ENCODE peak calls at places on chromosomes 4 and X, in ten cellular contexts. One of them, this sample, is unnamed.

GRCh38 chrX:41334866-41335589 is 1.1 kb downstream of the DDX3X start:
- DNase-seq in globus pallidus: peak
- DNase-seq in left cardiac atrium: peak
- DNase-seq in thyroid gland: peak
- DNase-seq in cardiac fibroblast: peak
- DNase-seq in cerebellum: peak
- DNase-seq in sciatic nerve: peak
- DNase-seq in amygdala: peak
- DNase-seq in activated gamma-delta T cell treated with Interleukin-2 at 50 U/mL for 16 hours: peak
- DNase-seq in activated CD8-positive, alpha-beta T cell treated with anti-CD3 and anti-CD28 coated beads for 36 hours: peak
- DNase-seq in this sample: peak

GRCh38 chrX:117376460-117376859 is 740.1 kb downstream of the KLHL13 start:
- DNase-seq in amygdala: no peak
- DNase-seq in thyroid gland: no peak
- DNase-seq in activated gamma-delta T cell treated with Interleukin-2 at 50 U/mL for 16 hours: no peak
- DNase-seq in globus pallidus: no peak
- DNase-seq in sciatic nerve: no peak
- DNase-seq in left cardiac atrium: no peak
- DNase-seq in cerebellum: no peak
- DNase-seq in cardiac fibroblast: no peak
- DNase-seq in activated CD8-positive, alpha-beta T cell treated with anti-CD3 and anti-CD28 coated beads for 36 hours: no peak
- DNase-seq in this sample: no peak

GRCh38 chrX:13622565-13622964 is 30.4 kb upstream of the TCEANC start:
- DNase-seq in sciatic nerve: no peak
- DNase-seq in activated gamma-delta T cell treated with Interleukin-2 at 50 U/mL for 16 hours: no peak
- DNase-seq in globus pallidus: no peak
- DNase-seq in activated CD8-positive, alpha-beta T cell treated with anti-CD3 and anti-CD28 coated beads for 36 hours: no peak
- DNase-seq in cerebellum: no peak
- DNase-seq in amygdala: no peak
- DNase-seq in left cardiac atrium: no peak
- DNase-seq in thyroid gland: no peak
- DNase-seq in cardiac fibroblast: no peak
- DNase-seq in this sample: no peak

GRCh38 chrX:135520022-135520552 is 373 bp upstream of the INTS6L start:
- DNase-seq in cardiac fibroblast: peak
- DNase-seq in amygdala: no peak
- DNase-seq in cerebellum: no peak
- DNase-seq in left cardiac atrium: no peak
- DNase-seq in sciatic nerve: no peak
- DNase-seq in globus pallidus: no peak
- DNase-seq in thyroid gland: no peak
- DNase-seq in activated gamma-delta T cell treated with Interleukin-2 at 50 U/mL for 16 hours: no peak
- DNase-seq in activated CD8-positive, alpha-beta T cell treated with anti-CD3 and anti-CD28 coated beads for 36 hours: no peak
- DNase-seq in this sample: no peak

GRCh38 chrX:46547857-46548256 is 2.6 kb upstream of the ZNF674 start:
- DNase-seq in amygdala: no peak
- DNase-seq in activated CD8-positive, alpha-beta T cell treated with anti-CD3 and anti-CD28 coated beads for 36 hours: no peak
- DNase-seq in globus pallidus: no peak
- DNase-seq in cerebellum: no peak
- DNase-seq in cardiac fibroblast: peak
- DNase-seq in activated gamma-delta T cell treated with Interleukin-2 at 50 U/mL for 16 hours: no peak
- DNase-seq in sciatic nerve: no peak
- DNase-seq in thyroid gland: no peak
- DNase-seq in left cardiac atrium: no peak
- DNase-seq in this sample: no peak

GRCh38 chrX:275476-275966 is 5.7 kb upstream of the PLCXD1 start:
- DNase-seq in activated gamma-delta T cell treated with Interleukin-2 at 50 U/mL for 16 hours: no peak
- DNase-seq in cerebellum: no peak
- DNase-seq in amygdala: no peak
- DNase-seq in activated CD8-positive, alpha-beta T cell treated with anti-CD3 and anti-CD28 coated beads for 36 hours: no peak
- DNase-seq in globus pallidus: no peak
- DNase-seq in sciatic nerve: no peak
- DNase-seq in thyroid gland: no peak
- DNase-seq in cardiac fibroblast: no peak
- DNase-seq in left cardiac atrium: no peak
- DNase-seq in this sample: no peak

GRCh38 chr4:87391783-87392054 is 731 bp upstream of the HSD17B11 start:
- DNase-seq in thyroid gland: no peak
- DNase-seq in globus pallidus: no peak
- DNase-seq in cerebellum: peak
- DNase-seq in sciatic nerve: no peak
- DNase-seq in activated CD8-positive, alpha-beta T cell treated with anti-CD3 and anti-CD28 coated beads for 36 hours: no peak
- DNase-seq in amygdala: no peak
- DNase-seq in activated gamma-delta T cell treated with Interleukin-2 at 50 U/mL for 16 hours: no peak
- DNase-seq in cardiac fibroblast: no peak
- DNase-seq in left cardiac atrium: no peak
- DNase-seq in this sample: no peak

GRCh38 chrX:1433646-1434357 is 18.9 kb downstream of the ASMTL start:
- DNase-seq in cardiac fibroblast: no peak
- DNase-seq in cerebellum: no peak
- DNase-seq in left cardiac atrium: no peak
- DNase-seq in sciatic nerve: no peak
- DNase-seq in thyroid gland: no peak
- DNase-seq in globus pallidus: no peak
- DNase-seq in amygdala: no peak
- DNase-seq in activated gamma-delta T cell treated with Interleukin-2 at 50 U/mL for 16 hours: no peak
- DNase-seq in activated CD8-positive, alpha-beta T cell treated with anti-CD3 and anti-CD28 coated beads for 36 hours: no peak
- DNase-seq in this sample: no peak

GRCh38 chr4:105483840-105484239 is 10.0 kb upstream of the PPA2 start:
- DNase-seq in cerebellum: no peak
- DNase-seq in left cardiac atrium: no peak
- DNase-seq in cardiac fibroblast: no peak
- DNase-seq in thyroid gland: no peak
- DNase-seq in activated gamma-delta T cell treated with Interleukin-2 at 50 U/mL for 16 hours: no peak
- DNase-seq in sciatic nerve: no peak
- DNase-seq in activated CD8-positive, alpha-beta T cell treated with anti-CD3 and anti-CD28 coated beads for 36 hours: no peak
- DNase-seq in amygdala: no peak
- DNase-seq in globus pallidus: no peak
- DNase-seq in this sample: no peak

GRCh38 chrX:14591976-14592375 is 62.6 kb downstream of the GLRA2 start:
- DNase-seq in amygdala: no peak
- DNase-seq in cardiac fibroblast: peak
- DNase-seq in left cardiac atrium: no peak
- DNase-seq in activated gamma-delta T cell treated with Interleukin-2 at 50 U/mL for 16 hours: no peak
- DNase-seq in thyroid gland: no peak
- DNase-seq in cerebellum: no peak
- DNase-seq in activated CD8-positive, alpha-beta T cell treated with anti-CD3 and anti-CD28 coated beads for 36 hours: no peak
- DNase-seq in sciatic nerve: no peak
- DNase-seq in globus pallidus: no peak
- DNase-seq in this sample: no peak

GRCh38 chr4:41977709-41978108 is 3.8 kb upstream of the DCAF4L1 start:
- DNase-seq in amygdala: no peak
- DNase-seq in activated gamma-delta T cell treated with Interleukin-2 at 50 U/mL for 16 hours: no peak
- DNase-seq in cardiac fibroblast: peak
- DNase-seq in cerebellum: no peak
- DNase-seq in globus pallidus: no peak
- DNase-seq in activated CD8-positive, alpha-beta T cell treated with anti-CD3 and anti-CD28 coated beads for 36 hours: no peak
- DNase-seq in left cardiac atrium: no peak
- DNase-seq in sciatic nerve: no peak
- DNase-seq in thyroid gland: no peak
- DNase-seq in this sample: no peak

GRCh38 chr4:121253961-121254360 is 89.8 kb upstream of the TNIP3 start:
- DNase-seq in cardiac fibroblast: no peak
- DNase-seq in activated CD8-positive, alpha-beta T cell treated with anti-CD3 and anti-CD28 coated beads for 36 hours: no peak
- DNase-seq in left cardiac atrium: no peak
- DNase-seq in amygdala: no peak
- DNase-seq in activated gamma-delta T cell treated with Interleukin-2 at 50 U/mL for 16 hours: peak
- DNase-seq in sciatic nerve: no peak
- DNase-seq in cerebellum: no peak
- DNase-seq in globus pallidus: no peak
- DNase-seq in thyroid gland: no peak
- DNase-seq in this sample: peak

GRCh38 chrX:17038681-17039161 is 92.3 kb downstream of the REPS2 start:
- DNase-seq in amygdala: no peak
- DNase-seq in sciatic nerve: no peak
- DNase-seq in activated CD8-positive, alpha-beta T cell treated with anti-CD3 and anti-CD28 coated beads for 36 hours: no peak
- DNase-seq in left cardiac atrium: no peak
- DNase-seq in activated gamma-delta T cell treated with Interleukin-2 at 50 U/mL for 16 hours: no peak
- DNase-seq in cerebellum: no peak
- DNase-seq in thyroid gland: no peak
- DNase-seq in globus pallidus: peak
- DNase-seq in cardiac fibroblast: peak
- DNase-seq in this sample: no peak

GRCh38 chr4:173494013-173494970 is 35.7 kb downstream of the HAND2 start:
- DNase-seq in activated CD8-positive, alpha-beta T cell treated with anti-CD3 and anti-CD28 coated beads for 36 hours: peak
- DNase-seq in sciatic nerve: no peak
- DNase-seq in thyroid gland: peak
- DNase-seq in globus pallidus: peak
- DNase-seq in activated gamma-delta T cell treated with Interleukin-2 at 50 U/mL for 16 hours: peak
- DNase-seq in cerebellum: peak
- DNase-seq in left cardiac atrium: peak
- DNase-seq in amygdala: no peak
- DNase-seq in cardiac fibroblast: peak
- DNase-seq in this sample: peak

GRCh38 chrX:112819013-112819635 is 21.5 kb downstream of the AMOT start:
- DNase-seq in sciatic nerve: no peak
- DNase-seq in thyroid gland: peak
- DNase-seq in activated gamma-delta T cell treated with Interleukin-2 at 50 U/mL for 16 hours: no peak
- DNase-seq in left cardiac atrium: no peak
- DNase-seq in amygdala: no peak
- DNase-seq in activated CD8-positive, alpha-beta T cell treated with anti-CD3 and anti-CD28 coated beads for 36 hours: no peak
- DNase-seq in cerebellum: no peak
- DNase-seq in globus pallidus: no peak
- DNase-seq in cardiac fibroblast: peak
- DNase-seq in this sample: no peak

GRCh38 chr4:138242076-138242829 is at the start of gene SLC7A11:
- DNase-seq in amygdala: no peak
- DNase-seq in left cardiac atrium: peak
- DNase-seq in globus pallidus: peak
- DNase-seq in activated CD8-positive, alpha-beta T cell treated with anti-CD3 and anti-CD28 coated beads for 36 hours: peak
- DNase-seq in thyroid gland: peak
- DNase-seq in cerebellum: no peak
- DNase-seq in activated gamma-delta T cell treated with Interleukin-2 at 50 U/mL for 16 hours: no peak
- DNase-seq in sciatic nerve: no peak
- DNase-seq in cardiac fibroblast: peak
- DNase-seq in this sample: peak

GRCh38 chr4:40874902-40875301 is 125.1 kb downstream of the NSUN7 start:
- DNase-seq in amygdala: no peak
- DNase-seq in activated CD8-positive, alpha-beta T cell treated with anti-CD3 and anti-CD28 coated beads for 36 hours: no peak
- DNase-seq in thyroid gland: no peak
- DNase-seq in left cardiac atrium: no peak
- DNase-seq in sciatic nerve: no peak
- DNase-seq in cardiac fibroblast: no peak
- DNase-seq in activated gamma-delta T cell treated with Interleukin-2 at 50 U/mL for 16 hours: no peak
- DNase-seq in cerebellum: no peak
- DNase-seq in globus pallidus: no peak
- DNase-seq in this sample: no peak

GRCh38 chr4:17492876-17493275 is 19.0 kb downstream of the QDPR start:
- DNase-seq in sciatic nerve: no peak
- DNase-seq in amygdala: no peak
- DNase-seq in cardiac fibroblast: no peak
- DNase-seq in left cardiac atrium: no peak
- DNase-seq in activated CD8-positive, alpha-beta T cell treated with anti-CD3 and anti-CD28 coated beads for 36 hours: no peak
- DNase-seq in thyroid gland: no peak
- DNase-seq in globus pallidus: no peak
- DNase-seq in activated gamma-delta T cell treated with Interleukin-2 at 50 U/mL for 16 hours: no peak
- DNase-seq in cerebellum: no peak
- DNase-seq in this sample: no peak

GRCh38 chrX:39905475-39905889 is 192.3 kb downstream of the BCOR start:
- DNase-seq in left cardiac atrium: no peak
- DNase-seq in thyroid gland: peak
- DNase-seq in cardiac fibroblast: no peak
- DNase-seq in activated CD8-positive, alpha-beta T cell treated with anti-CD3 and anti-CD28 coated beads for 36 hours: no peak
- DNase-seq in cerebellum: no peak
- DNase-seq in globus pallidus: no peak
- DNase-seq in sciatic nerve: no peak
- DNase-seq in activated gamma-delta T cell treated with Interleukin-2 at 50 U/mL for 16 hours: no peak
- DNase-seq in amygdala: no peak
- DNase-seq in this sample: no peak

GRCh38 chr4:169202143-169202699 is 68.5 kb downstream of the SH3RF1 start:
- DNase-seq in cardiac fibroblast: no peak
- DNase-seq in sciatic nerve: no peak
- DNase-seq in left cardiac atrium: no peak
- DNase-seq in globus pallidus: no peak
- DNase-seq in activated CD8-positive, alpha-beta T cell treated with anti-CD3 and anti-CD28 coated beads for 36 hours: no peak
- DNase-seq in amygdala: no peak
- DNase-seq in thyroid gland: no peak
- DNase-seq in cerebellum: no peak
- DNase-seq in activated gamma-delta T cell treated with Interleukin-2 at 50 U/mL for 16 hours: no peak
- DNase-seq in this sample: no peak

GRCh38 chr4:82044141-82044993 is 329.4 kb downstream of the HNRNPD start:
- DNase-seq in activated CD8-positive, alpha-beta T cell treated with anti-CD3 and anti-CD28 coated beads for 36 hours: peak
- DNase-seq in activated gamma-delta T cell treated with Interleukin-2 at 50 U/mL for 16 hours: no peak
- DNase-seq in thyroid gland: peak
- DNase-seq in cardiac fibroblast: peak
- DNase-seq in globus pallidus: peak
- DNase-seq in amygdala: peak
- DNase-seq in cerebellum: peak
- DNase-seq in sciatic nerve: peak
- DNase-seq in left cardiac atrium: peak
- DNase-seq in this sample: no peak

GRCh38 chrX:82134378-82134777 is 932.5 kb downstream of the SH3BGRL start:
- DNase-seq in cardiac fibroblast: no peak
- DNase-seq in left cardiac atrium: no peak
- DNase-seq in activated CD8-positive, alpha-beta T cell treated with anti-CD3 and anti-CD28 coated beads for 36 hours: no peak
- DNase-seq in thyroid gland: no peak
- DNase-seq in cerebellum: no peak
- DNase-seq in sciatic nerve: no peak
- DNase-seq in activated gamma-delta T cell treated with Interleukin-2 at 50 U/mL for 16 hours: no peak
- DNase-seq in amygdala: no peak
- DNase-seq in globus pallidus: no peak
- DNase-seq in this sample: no peak

GRCh38 chr4:10140866-10141759 is 24.5 kb upstream of the WDR1 start:
- DNase-seq in cerebellum: no peak
- DNase-seq in left cardiac atrium: no peak
- DNase-seq in amygdala: no peak
- DNase-seq in activated CD8-positive, alpha-beta T cell treated with anti-CD3 and anti-CD28 coated beads for 36 hours: no peak
- DNase-seq in activated gamma-delta T cell treated with Interleukin-2 at 50 U/mL for 16 hours: no peak
- DNase-seq in sciatic nerve: no peak
- DNase-seq in globus pallidus: no peak
- DNase-seq in cardiac fibroblast: no peak
- DNase-seq in thyroid gland: no peak
- DNase-seq in this sample: no peak

GRCh38 chr4:146004730-146005129 is 66.1 kb upstream of the ZNF827 start:
- DNase-seq in activated CD8-positive, alpha-beta T cell treated with anti-CD3 and anti-CD28 coated beads for 36 hours: peak
- DNase-seq in cardiac fibroblast: no peak
- DNase-seq in activated gamma-delta T cell treated with Interleukin-2 at 50 U/mL for 16 hours: no peak
- DNase-seq in sciatic nerve: no peak
- DNase-seq in amygdala: no peak
- DNase-seq in globus pallidus: no peak
- DNase-seq in left cardiac atrium: no peak
- DNase-seq in cerebellum: no peak
- DNase-seq in thyroid gland: no peak
- DNase-seq in this sample: no peak

GRCh38 chr4:47668810-47669408 is 169.0 kb downstream of the CORIN start:
- DNase-seq in sciatic nerve: no peak
- DNase-seq in activated CD8-positive, alpha-beta T cell treated with anti-CD3 and anti-CD28 coated beads for 36 hours: peak
- DNase-seq in amygdala: no peak
- DNase-seq in globus pallidus: peak
- DNase-seq in cerebellum: peak
- DNase-seq in thyroid gland: no peak
- DNase-seq in left cardiac atrium: no peak
- DNase-seq in activated gamma-delta T cell treated with Interleukin-2 at 50 U/mL for 16 hours: no peak
- DNase-seq in cardiac fibroblast: peak
- DNase-seq in this sample: peak

GRCh38 chrX:48833531-48834138 is 1.8 kb downstream of the PCSK1N start:
- DNase-seq in thyroid gland: no peak
- DNase-seq in sciatic nerve: no peak
- DNase-seq in activated CD8-positive, alpha-beta T cell treated with anti-CD3 and anti-CD28 coated beads for 36 hours: no peak
- DNase-seq in activated gamma-delta T cell treated with Interleukin-2 at 50 U/mL for 16 hours: no peak
- DNase-seq in cerebellum: peak
- DNase-seq in globus pallidus: peak
- DNase-seq in amygdala: no peak
- DNase-seq in left cardiac atrium: no peak
- DNase-seq in cardiac fibroblast: no peak
- DNase-seq in this sample: no peak

This sample was measured in CD8-positive, alpha-beta memory T cell.